ENCODE peak calls at places on chromosomes 2 and 18, in four cellular contexts. One of them, this sample, is unnamed.
A peak's percentile ranks its signal among the peaks of the same experiment; 100 is the strongest.

GRCh38 chr2:38496927-38497669 is 105.6 kb downstream of the HNRNPLL start:
- DNase-seq in cardiac muscle cell: no peak
- DNase-seq in GM23248: peak; percentile 14
- DNase-seq in Karpas-422: no peak
- DNase-seq in this sample: no peak

GRCh38 chr18:34871435-34871834 is 161.3 kb downstream of the DTNA start:
- DNase-seq in cardiac muscle cell: no peak
- DNase-seq in GM23248: peak; percentile 7
- DNase-seq in Karpas-422: no peak
- DNase-seq in this sample: no peak

GRCh38 chr2:43038034-43038719 is 188.2 kb downstream of the ZFP36L2 start:
- DNase-seq in cardiac muscle cell: no peak
- DNase-seq in GM23248: peak; percentile 44
- DNase-seq in Karpas-422: no peak
- DNase-seq in this sample: no peak

GRCh38 chr2:25122367-25122766 is 46.0 kb downstream of the POMC start:
- DNase-seq in cardiac muscle cell: no peak
- DNase-seq in GM23248: no peak
- DNase-seq in Karpas-422: no peak
- DNase-seq in this sample: no peak

GRCh38 chr2:172943563-172943962 is 132.1 kb upstream of the MAP3K20 start:
- DNase-seq in cardiac muscle cell: no peak
- DNase-seq in GM23248: no peak
- DNase-seq in Karpas-422: no peak
- DNase-seq in this sample: no peak

GRCh38 chr2:219969508-219969907 is 342.1 kb downstream of the SLC4A3 start:
- DNase-seq in cardiac muscle cell: no peak
- DNase-seq in GM23248: peak; percentile 85
- DNase-seq in Karpas-422: no peak
- DNase-seq in this sample: no peak

GRCh38 chr2:120764434-120764833 is 28.8 kb downstream of the GLI2 start:
- DNase-seq in cardiac muscle cell: no peak
- DNase-seq in GM23248: no peak
- DNase-seq in Karpas-422: no peak
- DNase-seq in this sample: no peak

GRCh38 chr2:188527701-188528100 is 236.0 kb downstream of the GULP1 start:
- DNase-seq in cardiac muscle cell: no peak
- DNase-seq in GM23248: peak; percentile 20
- DNase-seq in Karpas-422: no peak
- DNase-seq in this sample: no peak

GRCh38 chr2:69238449-69239031 is 148.5 kb downstream of the GFPT1 start:
- DNase-seq in cardiac muscle cell: no peak
- DNase-seq in GM23248: peak; percentile 93
- DNase-seq in Karpas-422: no peak
- DNase-seq in this sample: no peak

GRCh38 chr2:220553150-220553549 is 925.7 kb downstream of the SLC4A3 start:
- DNase-seq in cardiac muscle cell: peak; percentile 12
- DNase-seq in GM23248: no peak
- DNase-seq in Karpas-422: no peak
- DNase-seq in this sample: no peak

GRCh38 chr18:8800876-8801262 is 95.5 kb downstream of the MTCL1 start:
- DNase-seq in cardiac muscle cell: no peak
- DNase-seq in GM23248: peak; percentile 52
- DNase-seq in Karpas-422: no peak
- DNase-seq in this sample: no peak

GRCh38 chr2:85538507-85539360 is at the start of gene MAT2A:
- DNase-seq in cardiac muscle cell: peak; percentile 94
- DNase-seq in GM23248: peak; percentile 93
- DNase-seq in Karpas-422: peak; percentile 97
- DNase-seq in this sample: peak; percentile 87

DNA sequence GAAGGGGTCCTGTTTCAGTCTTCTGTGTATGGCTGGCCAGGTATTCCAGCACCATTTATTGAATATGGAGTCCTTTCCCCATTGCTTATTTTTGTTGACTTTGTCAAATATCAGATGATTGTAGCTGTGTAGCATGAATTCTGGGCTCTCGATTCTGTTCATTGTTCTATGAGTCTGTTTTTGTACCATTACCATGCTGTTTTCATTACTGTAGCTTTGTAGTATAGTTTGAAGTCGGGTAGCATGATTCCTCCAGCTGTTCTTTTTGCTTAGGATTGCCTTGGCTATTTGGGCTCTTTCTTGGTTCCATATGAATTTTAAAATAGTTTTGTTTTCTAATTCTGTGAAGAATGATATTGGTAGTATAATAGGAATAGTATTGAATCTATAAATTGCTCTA is 6.0 kb downstream of the SH3YL1 start:
- DNase-seq in cardiac muscle cell: no peak
- DNase-seq in GM23248: no peak
- DNase-seq in Karpas-422: no peak
- DNase-seq in this sample: no peak
- H3K4me3 ChIP-seq in cardiac muscle cell: no peak overlapping the region
- H3K4me3 ChIP-seq in GM23248: no peak overlapping the region
- H3K4me3 ChIP-seq in Karpas-422: no peak overlapping the region
- H3K4me3 ChIP-seq in this sample: no peak overlapping the region

DNA sequence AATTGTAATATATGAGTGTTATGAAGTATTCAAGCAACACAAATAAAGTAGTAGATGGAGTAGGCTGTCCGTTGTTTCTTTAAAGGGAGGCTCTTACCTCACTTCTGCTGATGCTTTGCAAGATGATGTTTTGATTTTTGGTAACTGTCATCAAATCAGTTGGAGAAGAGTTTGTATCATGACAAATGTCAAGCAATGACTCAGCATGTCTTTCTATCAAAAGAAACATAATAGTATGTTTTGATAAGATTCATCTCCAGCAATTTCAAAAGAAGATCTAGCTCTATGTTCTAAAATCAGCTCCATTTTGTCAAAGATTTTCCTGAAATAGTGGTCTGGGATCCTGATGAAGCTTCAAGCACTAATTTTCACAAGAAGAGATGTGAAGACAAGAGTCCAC is 25.6 kb downstream of the MAP3K19 start:
- DNase-seq in cardiac muscle cell: no peak
- DNase-seq in GM23248: no peak
- DNase-seq in Karpas-422: no peak
- DNase-seq in this sample: no peak
- H3K4me1 ChIP-seq in cardiac muscle cell: no peaks in the 10 kb centered on the region
- H3K4me1 ChIP-seq in GM23248: no peaks in the 10 kb centered on the region
- H3K4me1 ChIP-seq in Karpas-422: no peaks in the 10 kb centered on the region
- H3K4me1 ChIP-seq in this sample: no peaks in the 10 kb centered on the region

GRCh38 chr2:191341436-191341835 is 96.2 kb downstream of the MYO1B start:
- DNase-seq in cardiac muscle cell: no peak
- DNase-seq in GM23248: no peak
- DNase-seq in Karpas-422: no peak
- DNase-seq in this sample: no peak
- H3K36me3 ChIP-seq in cardiac muscle cell: no peaks in the 10 kb centered on the region
- H3K36me3 ChIP-seq in GM23248: peaks cover 37% of the 10 kb centered on the region
- H3K36me3 ChIP-seq in Karpas-422: no peaks in the 10 kb centered on the region
- H3K36me3 ChIP-seq in this sample: no peaks in the 10 kb centered on the region

GRCh38 chr2:235345745-235346144 is 148.1 kb upstream of the AGAP1 start:
- DNase-seq in cardiac muscle cell: no peak
- DNase-seq in GM23248: no peak
- DNase-seq in Karpas-422: no peak
- DNase-seq in this sample: no peak
- H3K4me3 ChIP-seq in cardiac muscle cell: no peak overlapping the region
- H3K4me3 ChIP-seq in GM23248: no peak overlapping the region
- H3K4me3 ChIP-seq in Karpas-422: no peak overlapping the region
- H3K4me3 ChIP-seq in this sample: no peak overlapping the region

GRCh38 chr2:191036365-191036764 is 22.4 kb upstream of the STAT1 start:
- DNase-seq in cardiac muscle cell: no peak
- DNase-seq in GM23248: no peak
- DNase-seq in Karpas-422: no peak
- DNase-seq in this sample: no peak
- H3K4me1 ChIP-seq in cardiac muscle cell: peaks cover 25% of the 10 kb centered on the region
- H3K4me1 ChIP-seq in GM23248: peaks cover 54% of the 10 kb centered on the region
- H3K4me1 ChIP-seq in Karpas-422: no peaks in the 10 kb centered on the region
- H3K4me1 ChIP-seq in this sample: no peaks in the 10 kb centered on the region

DNA sequence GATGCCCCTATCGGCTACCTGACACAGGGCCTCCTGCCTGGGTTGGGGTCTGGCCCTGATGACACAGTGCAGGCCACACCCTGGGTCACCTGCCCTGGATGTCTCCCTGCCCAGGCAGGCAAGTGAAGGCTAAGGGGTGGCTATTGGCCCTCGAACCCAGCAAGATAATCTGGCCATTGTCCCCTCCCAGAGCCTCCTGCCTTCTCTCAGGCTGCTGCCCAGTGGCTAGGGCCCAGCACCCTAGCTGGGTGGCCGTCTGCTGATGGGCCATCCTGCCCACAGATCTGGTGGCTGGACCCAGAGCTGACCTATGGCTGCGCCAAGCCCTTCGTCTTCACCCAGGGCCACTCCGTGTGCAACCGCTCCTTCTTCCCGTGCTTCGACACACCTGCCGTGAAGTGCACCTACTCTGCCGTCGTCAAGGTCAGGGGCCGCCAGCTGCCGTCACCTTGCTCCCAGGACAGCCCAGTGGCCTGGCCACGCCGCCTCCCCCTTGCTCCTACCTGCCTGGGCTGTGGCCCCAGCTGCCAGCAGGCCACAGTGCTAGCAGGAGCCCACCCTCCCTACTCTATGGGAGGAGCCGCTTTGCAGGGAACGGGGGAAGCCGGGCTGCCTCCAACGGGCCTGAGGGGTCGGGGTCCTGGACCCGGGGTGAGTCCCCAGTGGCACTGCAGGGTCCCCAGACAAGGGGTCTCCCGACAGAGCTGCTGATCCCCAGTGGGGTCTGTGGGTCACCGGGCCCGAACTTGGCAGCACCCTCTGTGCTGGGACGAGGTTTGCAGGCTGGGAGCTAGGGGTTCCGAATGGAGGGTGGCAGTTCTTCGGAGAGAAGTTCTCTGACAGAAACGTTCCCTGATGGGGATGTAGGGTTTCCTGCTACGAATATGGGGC is 4.1 kb downstream of the RNPEPL1 start:
- DNase-seq in cardiac muscle cell: no peak
- DNase-seq in GM23248: no peak
- DNase-seq in Karpas-422: no peak
- DNase-seq in this sample: no peak
- H3K36me3 ChIP-seq in cardiac muscle cell: peaks cover 3% of the 10 kb centered on the region
- H3K36me3 ChIP-seq in GM23248: no peaks in the 10 kb centered on the region
- H3K36me3 ChIP-seq in Karpas-422: no peaks in the 10 kb centered on the region
- H3K36me3 ChIP-seq in this sample: peaks cover 7% of the 10 kb centered on the region

GRCh38 chr18:57741273-57741672 is 61.8 kb downstream of the ATP8B1 start:
- DNase-seq in cardiac muscle cell: no peak
- DNase-seq in GM23248: peak; percentile 38
- DNase-seq in Karpas-422: no peak
- DNase-seq in this sample: no peak

GRCh38 chr18:57743008-57743407 is 60.1 kb downstream of the ATP8B1 start:
- DNase-seq in cardiac muscle cell: no peak
- DNase-seq in GM23248: peak; percentile 93
- DNase-seq in Karpas-422: no peak
- DNase-seq in this sample: peak; percentile 49

GRCh38 chr18:57738078-57738477 is 65.0 kb downstream of the ATP8B1 start:
- DNase-seq in cardiac muscle cell: no peak
- DNase-seq in GM23248: peak; percentile 27
- DNase-seq in Karpas-422: no peak
- DNase-seq in this sample: no peak

GRCh38 chr18:57733861-57734260 is 69.3 kb downstream of the ATP8B1 start:
- DNase-seq in cardiac muscle cell: no peak
- DNase-seq in GM23248: no peak
- DNase-seq in Karpas-422: no peak
- DNase-seq in this sample: no peak

DNA sequence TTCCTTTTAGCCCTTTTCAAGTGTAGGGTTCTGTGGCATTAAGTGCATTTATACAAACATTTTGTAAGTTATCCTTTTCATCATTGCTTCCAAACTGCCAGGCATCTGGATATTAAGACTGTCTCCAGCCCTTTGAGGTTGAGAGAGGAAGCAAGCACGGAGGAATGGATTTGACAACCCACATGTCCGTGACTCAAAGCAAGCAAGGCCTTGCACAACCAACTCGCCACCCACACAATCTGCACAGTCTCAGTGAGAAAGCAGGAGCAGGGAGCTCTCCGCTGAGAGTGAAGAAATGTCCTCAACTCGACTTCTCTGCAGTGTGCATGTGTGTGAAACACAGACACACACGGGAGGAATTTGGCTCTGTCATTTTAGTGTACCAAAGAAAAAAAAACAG is 65.5 kb downstream of the ATP8B1 start:
- DNase-seq in cardiac muscle cell: no peak
- DNase-seq in GM23248: peak; percentile 99
- DNase-seq in Karpas-422: no peak
- DNase-seq in this sample: no peak
- H3K4me3 ChIP-seq in cardiac muscle cell: no peak overlapping the region
- H3K4me3 ChIP-seq in GM23248: peak overlapping the region; percentile 61
- H3K4me3 ChIP-seq in Karpas-422: no peak overlapping the region
- H3K4me3 ChIP-seq in this sample: no peak overlapping the region

GRCh38 chr2:54587439-54588016 is 131.4 kb downstream of the SPTBN1 start:
- DNase-seq in cardiac muscle cell: no peak
- DNase-seq in GM23248: no peak
- DNase-seq in Karpas-422: no peak
- DNase-seq in this sample: no peak
- H3K4me1 ChIP-seq in cardiac muscle cell: peaks cover 35% of the 10 kb centered on the region
- H3K4me1 ChIP-seq in GM23248: peaks cover 14% of the 10 kb centered on the region
- H3K4me1 ChIP-seq in Karpas-422: peaks cover 24% of the 10 kb centered on the region
- H3K4me1 ChIP-seq in this sample: peaks cover 27% of the 10 kb centered on the region

DNA sequence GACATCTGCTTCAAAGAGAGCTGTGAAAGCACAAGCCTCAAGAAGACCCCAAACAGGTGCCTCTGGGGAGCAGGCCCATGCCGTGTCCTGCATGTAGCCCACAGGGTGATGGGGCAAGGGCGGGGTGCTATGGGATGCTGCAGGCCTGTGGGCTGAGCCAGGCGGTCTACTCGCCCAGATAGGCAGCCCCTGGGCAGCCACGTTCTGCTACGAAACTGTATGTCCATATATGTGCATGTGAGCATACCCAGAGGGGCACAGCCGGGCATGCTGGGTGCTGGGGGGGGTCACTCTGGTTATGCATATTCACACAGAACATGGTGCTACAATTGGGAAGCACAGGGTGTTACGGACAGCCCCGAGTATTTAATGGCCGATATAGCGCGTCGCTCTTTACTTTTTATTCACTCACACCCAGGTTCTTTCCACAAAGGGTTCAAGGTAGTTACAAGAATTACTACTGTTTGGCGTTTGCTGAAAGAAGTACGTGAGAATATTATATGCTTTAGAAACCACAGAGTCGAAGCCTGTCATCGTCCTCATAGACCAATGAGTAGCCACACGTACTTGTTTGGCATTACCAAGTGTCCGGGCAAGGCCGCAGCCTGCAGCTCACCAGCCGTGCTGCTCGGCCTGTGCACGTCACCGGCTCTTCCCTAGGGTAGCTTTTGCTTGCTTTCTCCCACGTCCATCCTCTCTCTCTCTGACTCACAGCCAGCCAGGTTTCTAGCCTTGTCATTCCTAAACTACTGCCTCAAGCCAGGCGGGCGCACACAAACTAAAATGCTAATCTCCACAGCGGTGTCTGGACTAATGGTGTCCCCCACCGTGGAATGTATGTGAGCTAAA is 14.4 kb downstream of the MTERF4 start:
- DNase-seq in cardiac muscle cell: no peak
- DNase-seq in GM23248: no peak
- DNase-seq in Karpas-422: no peak
- DNase-seq in this sample: no peak
- H3K36me3 ChIP-seq in cardiac muscle cell: peaks cover 43% of the 10 kb centered on the region
- H3K36me3 ChIP-seq in GM23248: peaks cover 41% of the 10 kb centered on the region
- H3K36me3 ChIP-seq in Karpas-422: peaks cover 30% of the 10 kb centered on the region
- H3K36me3 ChIP-seq in this sample: peaks cover 47% of the 10 kb centered on the region

GRCh38 chr2:237955640-237956401 is 11.0 kb upstream of the UBE2F start:
- DNase-seq in cardiac muscle cell: no peak
- DNase-seq in GM23248: peak; percentile 52
- DNase-seq in Karpas-422: no peak
- DNase-seq in this sample: no peak
- H3K4me3 ChIP-seq in cardiac muscle cell: peak overlapping the region; percentile 9
- H3K4me3 ChIP-seq in GM23248: peak overlapping the region; percentile 58
- H3K4me3 ChIP-seq in Karpas-422: no peak overlapping the region
- H3K4me3 ChIP-seq in this sample: no peak overlapping the region

This sample was measured in HAP-1.